ENCODE peak calls at places on chromosomes 11 and 22, in five cellular contexts. R is endothelial cell, E is foreskin fibroblast, G is cardiac fibroblast, O is right lobe of liver. M is an unnamed sample.

GRCh38 chr11:77151804-77152513 is 23.9 kb downstream of the MYO7A start:
- DNase-seq in R (no peak), E (peak; percentile 30), G (no peak), O (no peak), M (peak; percentile 36)

GRCh38 chr11:78223320-78223954 is 34.7 kb downstream of the USP35 start:
- DNase-seq in R (no peak), E (no peak), G (no peak), O (no peak), M (no peak)

GRCh38 chr11:19628018-19628417 is 84.6 kb upstream of the NAV2 start:
- DNase-seq in R (no peak), E (peak; percentile 97), G (peak; percentile 95), O (peak; percentile 32), M (peak; percentile 96)

GRCh38 chr11:45180158-45180887 is 33.9 kb downstream of the PRDM11 start:
- DNase-seq in R (peak; percentile 49), E (peak; percentile 67), G (peak; percentile 49), O (peak; percentile 65), M (no peak)

GRCh38 chr11:14223636-14224035 is 135.3 kb downstream of the RRAS2 start:
- DNase-seq in R (no peak), E (no peak), G (no peak), O (no peak), M (no peak)

GRCh38 chr22:25348391-25348790 is 129.0 kb downstream of the CRYBB2 start:
- DNase-seq in R (no peak), E (no peak), G (no peak), O (no peak), M (no peak)

GRCh38 chr11:128690746-128691091 is 3.2 kb upstream of the FLI1 start:
- DNase-seq in R (no peak), E (peak; percentile 19), G (no peak), O (no peak), M (no peak)

GRCh38 chr11:66066751-66067150 is 3.3 kb upstream of the PACS1 start:
- DNase-seq in R (no peak), E (no peak), G (no peak), O (no peak), M (no peak)

GRCh38 chr11:19220903-19221682 is 19.3 kb upstream of the CSRP3 start:
- DNase-seq in R (no peak), E (no peak), G (peak; percentile 82), O (no peak), M (peak; percentile 55)

GRCh38 chr22:25475554-25476022 is 88.9 kb upstream of the GRK3 start:
- DNase-seq in R (no peak), E (peak; percentile 27), G (peak; percentile 43), O (no peak), M (peak; percentile 52)

GRCh38 chr11:1740786-1741530 is 9.4 kb downstream of the IFITM10 start:
- DNase-seq in R (no peak), E (no peak), G (no peak), O (no peak), M (no peak)
- TF ChIP-seq CTCF in R (no peak), E (no peak), G (no peak), O (no peak), M (no peak)

GRCh38 chr11:46489668-46490560 is 98.3 kb upstream of the CHRM4 start:
- DNase-seq in R (peak; percentile 44), E (peak; percentile 65), G (peak; percentile 69), O (no peak), M (peak; percentile 70)
- TF ChIP-seq CTCF in R (peak; percentile 28), E (peak; percentile 72), G (peak; percentile 72), O (peak; percentile 59), M (peak; percentile 78)

GRCh38 chr11:11987503-11988022 is 20.9 kb downstream of the DKK3 start:
- DNase-seq in R (no peak), E (peak; percentile 46), G (peak; percentile 55), O (no peak), M (peak; percentile 59)

GRCh38 chr11:11988099-11988651 is 20.3 kb downstream of the DKK3 start:
- DNase-seq in R (no peak), E (peak; percentile 76), G (peak; percentile 26), O (no peak), M (peak; percentile 52)

GRCh38 chr11:11985954-11986949 is 22.2 kb downstream of the DKK3 start:
- DNase-seq in R (no peak), E (no peak), G (no peak), O (no peak), M (no peak)

GRCh38 chr11:11989774-11990744 is 18.4 kb downstream of the DKK3 start:
- DNase-seq in R (no peak), E (peak; percentile 61), G (peak; percentile 55), O (no peak), M (peak; percentile 75)

DNA sequence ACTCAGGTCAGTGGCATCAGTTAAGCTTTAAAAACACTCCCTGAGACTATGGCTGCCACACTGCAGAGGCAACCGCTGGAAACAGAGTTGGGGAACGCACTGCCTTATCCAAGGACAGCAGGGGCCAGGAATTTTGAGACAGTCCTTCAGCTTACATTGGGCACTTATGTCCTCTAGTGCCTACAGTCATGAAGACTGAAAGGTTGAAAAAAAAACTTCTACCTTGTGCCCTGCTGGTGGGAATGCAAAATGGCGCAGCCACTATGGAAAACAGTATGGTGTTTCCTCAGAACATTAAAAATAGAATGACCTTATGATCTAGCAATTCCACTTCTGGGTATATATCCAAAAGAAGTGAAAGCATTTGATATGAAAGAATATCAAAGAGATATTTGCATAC is 19.6 kb downstream of the DKK3 start:
- DNase-seq in R (no peak), E (no peak), G (no peak), O (no peak), M (no peak)
- TF ChIP-seq CTCF in R (peak; percentile 47), E (peak; percentile 16), G (peak; percentile 15), O (no peak), M (peak; percentile 19)

GRCh38 chr11:73760066-73760679 is 701 bp downstream of the RAB6A start:
- DNase-seq in R (peak; percentile 36), E (peak; percentile 67), G (peak; percentile 59), O (peak; percentile 57), M (peak; percentile 44)

GRCh38 chr11:73762732-73763131 is 1.9 kb upstream of the RAB6A start:
- DNase-seq in R (no peak), E (no peak), G (no peak), O (no peak), M (no peak)

GRCh38 chr11:73759520-73760065 is 1.3 kb downstream of the RAB6A start:
- DNase-seq in R (no peak), E (peak; percentile 37), G (peak; percentile 41), O (no peak), M (peak; percentile 39)

GRCh38 chr11:73761403-73761945 is 600 bp upstream of the RAB6A start:
- DNase-seq in R (no peak), E (no peak), G (no peak), O (peak; percentile 32), M (no peak)

DNA sequence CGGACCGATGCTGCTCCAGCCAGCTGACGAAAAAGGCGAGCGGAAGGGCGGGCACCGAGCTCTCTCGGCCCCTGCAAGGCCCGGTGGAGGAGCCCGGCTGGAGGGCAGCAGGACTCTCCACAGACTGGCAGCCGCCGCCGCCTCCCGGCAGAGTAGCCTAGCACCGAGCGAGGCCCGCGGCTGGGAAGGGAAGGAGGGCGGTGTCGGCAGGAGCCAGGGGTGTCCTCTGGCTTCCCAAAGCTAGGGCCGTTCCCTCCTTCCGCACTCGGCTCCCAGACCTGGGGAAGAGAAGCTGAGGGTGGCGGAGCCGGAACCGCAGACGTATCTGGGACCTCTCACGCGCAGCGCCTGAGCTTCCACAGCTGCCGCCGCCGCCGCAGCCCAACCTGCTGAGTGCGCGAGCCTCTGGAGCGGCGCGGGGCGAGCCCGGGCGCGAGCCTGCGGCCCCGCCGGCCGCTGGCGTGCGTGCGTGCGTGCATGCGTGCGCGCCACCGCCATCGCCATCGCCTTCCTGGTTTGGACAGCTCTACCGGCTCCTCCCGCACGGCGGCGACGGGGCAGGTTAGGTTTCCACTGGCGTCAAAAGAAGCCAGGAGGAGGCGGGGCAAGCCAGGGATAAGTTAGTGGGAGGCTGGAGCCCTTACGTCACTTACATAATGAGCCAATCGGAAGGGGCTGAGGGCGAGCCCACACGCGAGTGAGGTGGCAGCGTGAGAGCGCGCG is at the start of gene RAB6A:
- DNase-seq in R (peak; percentile 98), E (peak; percentile 100), G (peak; percentile 100), O (peak; percentile 100), M (peak; percentile 100)
- TF ChIP-seq CTCF in R (no peak), E (no peak), G (peak; percentile 33), O (peak; percentile 49), M (peak; percentile 9)

GRCh38 chr11:130428692-130429681 is 578 bp upstream of the ADAMTS8 start:
- DNase-seq in R (no peak), E (no peak), G (no peak), O (no peak), M (no peak)

GRCh38 chr11:130428271-130428670 is at the start of gene ADAMTS8:
- DNase-seq in R (peak; percentile 22), E (no peak), G (no peak), O (no peak), M (no peak)

GRCh38 chr11:130426223-130427048 is 2.0 kb downstream of the ADAMTS8 start:
- DNase-seq in R (no peak), E (no peak), G (no peak), O (no peak), M (no peak)

GRCh38 chr11:130427049-130427388 is 1.4 kb downstream of the ADAMTS8 start:
- DNase-seq in R (no peak), E (no peak), G (no peak), O (no peak), M (no peak)

DNA sequence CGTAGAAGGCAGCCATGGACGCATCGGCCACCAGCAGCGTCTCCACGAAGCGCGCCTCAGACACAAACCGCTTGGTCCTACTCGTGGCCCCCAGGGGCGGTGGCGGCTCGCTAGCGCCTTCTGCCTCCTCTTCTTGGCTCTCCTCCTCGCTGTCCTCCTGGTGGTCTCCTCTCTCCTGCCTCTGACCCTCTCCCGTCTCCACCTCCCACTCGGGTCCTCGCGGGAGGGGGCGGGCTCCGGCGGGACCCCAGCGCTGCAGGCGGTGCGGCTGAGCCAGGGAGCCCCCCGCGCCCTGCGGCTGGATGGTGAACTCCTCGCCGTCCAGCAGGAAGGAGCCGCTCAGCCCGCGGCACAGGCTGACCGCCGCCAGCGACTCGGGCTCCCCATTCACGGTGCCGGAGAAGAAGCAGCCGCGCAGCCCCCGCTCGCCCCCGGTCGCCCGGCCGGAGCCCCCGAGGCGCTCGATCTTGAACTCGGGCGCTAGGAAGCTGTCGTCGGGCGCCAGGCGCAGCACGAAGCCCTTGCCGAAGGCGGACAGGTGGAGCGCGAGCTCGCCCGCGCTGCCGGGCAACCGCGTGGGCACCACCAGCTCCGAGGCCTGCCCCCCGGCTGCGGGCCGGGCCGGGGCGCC is 713 bp downstream of the ADAMTS8 start:
- DNase-seq in R (peak; percentile 56), E (peak; percentile 61), G (no peak), O (no peak), M (no peak)
- TF ChIP-seq CTCF in R (no peak), E (no peak), G (peak; percentile 18), O (no peak), M (no peak)

GRCh38 chr11:6570691-6571427 is 32.6 kb downstream of the RRP8 start:
- DNase-seq in R (no peak), E (no peak), G (no peak), O (no peak), M (no peak)
- TF ChIP-seq CTCF in R (no peak), E (no peak), G (no peak), O (no peak), M (no peak)

DNA sequence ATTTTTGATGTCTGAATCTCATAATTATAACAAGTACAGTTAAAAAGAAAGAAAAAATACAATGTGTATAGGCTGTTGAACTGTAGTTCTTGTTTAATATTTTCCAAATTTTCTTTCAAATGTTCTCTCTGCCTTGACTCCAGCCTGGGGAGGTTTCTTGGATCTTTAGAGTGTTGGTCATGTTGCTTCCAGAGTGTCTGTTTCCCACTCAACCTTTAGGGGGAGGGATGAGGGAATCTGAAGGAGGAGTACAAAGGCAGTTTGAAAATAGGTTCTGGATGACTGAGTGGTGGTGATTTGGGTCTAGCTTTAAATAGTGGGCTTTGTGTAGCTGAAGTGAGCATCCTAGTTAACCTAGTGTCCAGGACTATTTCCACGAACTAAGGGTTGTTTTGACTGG is 2.0 kb downstream of the CTNND1 start:
- DNase-seq in R (no peak), E (peak; percentile 69), G (peak; percentile 54), O (no peak), M (peak; percentile 53)
- TF ChIP-seq CTCF in R (peak; percentile 21), E (peak; percentile 43), G (peak; percentile 51), O (peak; percentile 22), M (peak; percentile 57)

M was measured in fibroblast of pulmonary artery.